ENCODE peak calls at places on chromosome 9, in five cellular contexts. F, M, O, C and Q are unnamed samples.

GRCh38 chr9:26746357-26747072 is 146.1 kb downstream of the CAAP1 start:
- DNase-seq in F (peak), M (peak), O (peak), C (peak), Q (peak)

GRCh38 chr9:24293391-24293790 is 252.3 kb downstream of the IZUMO3 start:
- DNase-seq in F (no peak), M (no peak), O (no peak), C (no peak), Q (no peak)

GRCh38 chr9:16645970-16646369 is 224.5 kb downstream of the BNC2 start:
- DNase-seq in F (no peak), M (no peak), O (no peak), C (no peak), Q (no peak)

GRCh38 chr9:102845847-102846246 is 149.3 kb upstream of the CYLC2 start:
- DNase-seq in F (no peak), M (no peak), O (no peak), C (no peak), Q (no peak)

GRCh38 chr9:93008457-93008856 is 50.0 kb upstream of the SUSD3 start:
- DNase-seq in F (no peak), M (no peak), O (no peak), C (no peak), Q (no peak)

GRCh38 chr9:82082563-82082962 is 94.0 kb downstream of the SPATA31D1 start:
- DNase-seq in F (no peak), M (no peak), O (no peak), C (no peak), Q (no peak)

GRCh38 chr9:14096182-14096922 is 217.6 kb downstream of the NFIB start:
- DNase-seq in F (no peak), M (no peak), O (no peak), C (no peak), Q (no peak)

GRCh38 chr9:105299190-105299854 is 54.9 kb downstream of the SLC44A1 start:
- DNase-seq in F (no peak), M (peak), O (no peak), C (no peak), Q (peak)

GRCh38 chr9:34025062-34025461 is 23.6 kb downstream of the UBAP2 start:
- DNase-seq in F (no peak), M (no peak), O (no peak), C (no peak), Q (no peak)

GRCh38 chr9:21812945-21813568 is 10.6 kb downstream of the MTAP start:
- DNase-seq in F (no peak), M (peak), O (no peak), C (no peak), Q (no peak)

GRCh38 chr9:77293949-77294348 is 116.6 kb downstream of the VPS13A start:
- DNase-seq in F (no peak), M (no peak), O (no peak), C (no peak), Q (no peak)

GRCh38 chr9:445033-445432 is 230.4 kb downstream of the DOCK8 start:
- DNase-seq in F (no peak), M (no peak), O (no peak), C (no peak), Q (peak)

GRCh38 chr9:82299870-82300269 is 311.3 kb downstream of the SPATA31D1 start:
- DNase-seq in F (no peak), M (no peak), O (no peak), C (no peak), Q (no peak)

GRCh38 chr9:98962861-98963260 is 19.2 kb downstream of the COL15A1 start:
- DNase-seq in F (no peak), M (no peak), O (no peak), C (no peak), Q (no peak)

GRCh38 chr9:91995000-91995399 is 45.0 kb upstream of the ROR2 start:
- DNase-seq in F (no peak), M (no peak), O (no peak), C (no peak), Q (no peak)

GRCh38 chr9:70304810-70305209 is 46.0 kb downstream of the SMC5 start:
- DNase-seq in F (no peak), M (no peak), O (no peak), C (no peak), Q (no peak)

GRCh38 chr9:34139477-34140146 is 13.1 kb upstream of the DCAF12 start:
- DNase-seq in F (peak), M (peak), O (no peak), C (no peak), Q (peak)

GRCh38 chr9:13358128-13358527 is 78.6 kb upstream of the MPDZ start:
- DNase-seq in F (no peak), M (no peak), O (no peak), C (no peak), Q (no peak)

GRCh38 chr9:94011134-94011533 is 56.0 kb upstream of the BARX1 start:
- DNase-seq in F (no peak), M (no peak), O (no peak), C (no peak), Q (no peak)

GRCh38 chr9:4020747-4021296 is 279.0 kb downstream of the GLIS3 start:
- DNase-seq in F (no peak), M (no peak), O (no peak), C (no peak), Q (no peak)

GRCh38 chr9:130360672-130361071 is 84.1 kb upstream of the ASS1 start:
- DNase-seq in F (no peak), M (no peak), O (no peak), C (no peak), Q (no peak)

GRCh38 chr9:93468763-93469456 is 15.5 kb upstream of the FAM120AOS start:
- DNase-seq in F (no peak), M (no peak), O (no peak), C (no peak), Q (no peak)

GRCh38 chr9:99189887-99190596 is 31.7 kb downstream of the ALG2 start:
- DNase-seq in F (no peak), M (no peak), O (no peak), C (no peak), Q (no peak)

GRCh38 chr9:133107961-133108793 is 12.9 kb downstream of the RALGDS start:
- DNase-seq in F (no peak), M (no peak), O (no peak), C (no peak), Q (no peak)

DNA sequence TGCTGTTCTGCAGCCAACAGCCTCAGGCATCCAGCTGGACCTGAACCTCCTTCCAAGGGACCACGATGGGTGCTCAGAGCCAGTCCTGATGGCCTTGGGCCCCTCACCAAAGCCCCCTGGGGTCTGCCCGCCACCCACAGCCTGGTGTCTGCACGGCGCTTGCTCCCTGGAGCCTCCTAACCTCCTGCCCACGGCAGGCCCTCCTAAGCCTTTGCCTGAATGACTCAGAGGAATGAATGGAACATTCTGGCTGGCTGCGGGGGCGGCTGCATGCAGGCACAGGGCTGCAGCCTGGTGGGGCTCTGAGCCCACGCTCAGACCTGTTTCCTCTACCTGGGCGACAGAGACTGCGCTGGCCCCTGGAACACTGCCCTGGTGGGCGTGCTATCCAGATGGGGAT is 6.9 kb downstream of the SOHLH1 start:
- DNase-seq in F (no peak), M (no peak), O (no peak), C (no peak), Q (peak)
- TF ChIP-seq SRF in F (no peak), M (no peak), O (no peak), C (no peak), Q (no peak)

GRCh38 chr9:114930063-114930812 is at the start of gene TNFSF8:
- DNase-seq in F (no peak), M (no peak), O (no peak), C (no peak), Q (no peak)
- TF ChIP-seq POLR2A in F (no peak), M (no peak), O (no peak), C (no peak), Q (no peak)

GRCh38 chr9:19785230-19785629 is 3.6 kb downstream of the SLC24A2 start:
- DNase-seq in F (no peak), M (no peak), O (no peak), C (no peak), Q (no peak)

GRCh38 chr9:19782005-19782404 is 6.8 kb downstream of the SLC24A2 start:
- DNase-seq in F (no peak), M (no peak), O (no peak), C (no peak), Q (no peak)

GRCh38 chr9:19781240-19781639 is 7.6 kb downstream of the SLC24A2 start:
- DNase-seq in F (no peak), M (no peak), O (no peak), C (no peak), Q (no peak)
- TF ChIP-seq YY1 in F (no peak), M (no peak), O (no peak), C (no peak), Q (no peak)

DNA sequence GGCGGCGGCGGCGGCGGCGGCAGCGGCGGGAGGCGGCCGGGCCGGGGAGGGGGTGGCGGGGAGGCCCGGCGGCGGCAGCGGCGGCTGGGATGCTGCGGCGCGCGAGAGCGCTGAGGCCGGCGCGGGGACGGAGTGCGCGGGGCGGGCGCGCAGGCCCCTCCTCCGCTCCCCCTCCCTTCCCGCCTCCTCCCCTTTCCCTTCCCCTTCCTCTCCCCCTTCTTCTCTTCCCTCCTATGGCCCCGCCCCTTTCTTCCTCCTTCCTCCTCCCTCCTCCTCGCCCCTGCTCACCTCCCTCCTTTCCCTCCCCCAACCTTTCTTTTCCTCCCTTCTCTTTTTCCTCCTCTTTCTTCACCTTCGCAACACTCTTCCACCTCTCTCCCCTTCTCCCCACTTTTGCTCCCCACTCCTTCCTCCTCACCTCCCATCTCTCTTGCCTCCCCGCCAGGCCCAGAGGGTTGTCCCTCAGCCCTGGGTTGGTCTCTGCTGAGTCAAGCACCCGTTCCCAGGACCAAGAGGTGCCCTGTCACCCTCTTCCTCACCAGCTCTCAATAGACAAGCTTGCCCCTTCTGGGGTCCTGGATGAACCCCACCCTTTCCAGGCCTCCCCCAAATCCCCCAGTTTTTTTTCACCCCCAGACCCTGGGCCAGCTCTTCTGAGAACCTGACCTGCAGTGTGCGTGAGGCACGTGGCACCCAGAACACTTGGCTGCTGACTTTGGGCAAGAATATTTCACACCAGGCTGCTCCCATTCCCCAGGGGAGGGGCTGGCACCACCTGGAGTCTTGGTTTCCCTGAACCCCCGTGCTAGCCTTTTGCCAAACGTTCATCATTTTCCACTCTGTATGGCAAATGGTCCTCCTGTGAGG is at the start of gene SEMA4D:
- DNase-seq in F (peak), M (no peak), O (no peak), C (peak), Q (peak)
- TF ChIP-seq SRF in F (no peak), M (no peak), O (no peak), C (no peak), Q (no peak)

DNA sequence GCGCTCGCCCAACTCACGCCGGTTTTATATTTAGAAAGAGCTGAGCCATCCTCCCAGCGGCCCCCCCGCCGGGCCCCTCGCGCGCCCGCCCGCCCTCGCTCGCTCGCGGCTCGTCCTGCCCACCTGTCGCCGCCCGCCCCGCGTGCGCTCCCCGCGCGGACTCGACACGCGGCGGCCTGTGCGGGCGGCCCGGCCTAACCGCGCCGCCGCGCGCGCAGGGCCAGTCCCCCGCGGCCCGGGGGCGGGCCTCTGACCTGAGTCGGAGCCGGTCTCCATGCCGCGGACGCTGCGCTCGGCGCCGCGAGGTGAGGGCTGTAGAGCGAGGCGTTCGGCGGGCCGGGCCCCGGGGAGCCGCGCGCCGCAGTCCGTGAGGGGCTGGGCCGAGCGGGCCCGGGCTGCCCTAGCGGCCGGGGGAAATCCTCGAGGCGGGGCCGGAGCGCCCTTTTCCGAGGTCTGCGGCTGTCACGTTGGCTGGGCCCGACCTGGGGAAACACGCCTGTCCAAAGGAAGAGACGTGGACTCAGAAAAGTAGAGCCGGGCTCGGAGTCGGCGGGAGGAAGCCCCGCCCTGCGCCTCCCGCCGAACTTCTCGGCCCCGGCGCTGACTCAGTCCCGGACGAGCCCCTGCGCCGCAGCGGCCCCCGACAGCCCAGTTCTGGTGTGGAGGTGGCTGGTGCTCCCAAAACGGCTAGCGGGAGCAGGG is at the start of gene ECPAS:
- DNase-seq in F (peak), M (peak), O (no peak), C (no peak), Q (peak)
- TF ChIP-seq POLR2A in F (peak), M (peak), O (peak), C (peak), Q (peak)

DNA sequence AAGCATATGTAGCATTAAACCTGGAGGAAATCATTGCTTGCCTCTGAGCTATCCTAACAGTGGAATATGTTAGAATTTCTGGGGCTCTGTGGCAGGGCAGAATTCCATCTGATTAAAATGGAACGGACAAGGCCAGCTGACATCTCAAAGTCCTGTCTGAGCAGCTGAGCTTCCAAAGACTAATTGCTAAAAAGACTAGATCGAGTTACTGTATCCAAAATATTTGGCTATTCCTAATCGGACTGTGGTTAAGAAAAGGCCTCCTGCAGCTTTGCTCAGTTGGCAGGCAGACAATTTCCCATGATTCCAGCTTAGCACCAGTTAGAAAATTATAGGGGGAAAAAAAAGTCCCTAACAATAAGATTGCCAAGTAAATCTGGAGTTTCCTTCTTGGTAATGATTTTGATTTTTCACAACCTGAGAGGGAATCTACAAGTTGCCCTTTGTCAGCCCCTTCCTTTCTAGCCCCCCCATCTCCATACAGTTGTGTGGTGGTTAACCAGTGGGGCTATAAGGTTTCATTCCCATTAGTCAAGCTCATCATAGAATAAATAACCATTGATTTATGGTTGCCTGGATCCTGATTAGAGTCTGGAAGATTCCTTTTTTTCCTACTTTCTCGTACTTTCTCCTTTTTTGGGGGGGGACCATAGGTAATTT is 26.4 kb downstream of the PTGR1 start:
- DNase-seq in F (no peak), M (no peak), O (no peak), C (no peak), Q (no peak)
- TF ChIP-seq YY1 in F (no peak), M (no peak), O (no peak), C (no peak), Q (no peak)